ENCODE peak calls at places on chromosomes 7 and 10, in six cellular contexts. R, K, C, M, A and Q are unnamed samples.

GRCh38 chr7:82957521-82957920 is 205.2 kb downstream of the PCLO start:
- DNase-seq in R (no peak), K (no peak), C (no peak), M (no peak), A (no peak), Q (no peak)

GRCh38 chr7:108002726-108003590 is at the start of gene LAMB1:
- DNase-seq in R (peak; percentile 91), K (no peak), C (peak; percentile 83), M (no peak), A (peak; percentile 80), Q (no peak)

GRCh38 chr10:14625210-14625621 is 149.5 kb downstream of the FAM107B start:
- DNase-seq in R (no peak), K (no peak), C (no peak), M (no peak), A (no peak), Q (no peak)

GRCh38 chr7:44284881-44285541 is 40.4 kb downstream of the CAMK2B start:
- DNase-seq in R (no peak), K (no peak), C (no peak), M (no peak), A (peak; percentile 6), Q (no peak)

GRCh38 chr10:114900658-114901057 is 37.3 kb upstream of the TRUB1 start:
- DNase-seq in R (no peak), K (no peak), C (no peak), M (no peak), A (no peak), Q (no peak)

GRCh38 chr10:24149640-24150039 is 59.3 kb upstream of the KIAA1217 start:
- DNase-seq in R (no peak), K (no peak), C (no peak), M (no peak), A (no peak), Q (no peak)

GRCh38 chr7:107725138-107725740 is 18.7 kb upstream of the CBLL1 start:
- DNase-seq in R (peak; percentile 77), K (no peak), C (peak; percentile 36), M (peak; percentile 37), A (peak; percentile 69), Q (no peak)

GRCh38 chr10:72292223-72292691 is 18.5 kb downstream of the DDIT4 start:
- DNase-seq in R (no peak), K (no peak), C (no peak), M (no peak), A (no peak), Q (no peak)

GRCh38 chr7:15433154-15433553 is 128.7 kb downstream of the AGMO start:
- DNase-seq in R (no peak), K (no peak), C (no peak), M (no peak), A (no peak), Q (no peak)

GRCh38 chr7:25456467-25457171 is 228.3 kb upstream of the NPVF start:
- DNase-seq in R (no peak), K (no peak), C (no peak), M (no peak), A (peak; percentile 42), Q (no peak)

GRCh38 chr10:93069245-93069561 is 4.5 kb upstream of the CYP26A1 start:
- DNase-seq in R (no peak), K (no peak), C (no peak), M (no peak), A (no peak), Q (no peak)
- H3K4me3 ChIP-seq in R (no peak overlapping the region), K (no peak overlapping the region), C (no peak overlapping the region), M (no peak overlapping the region), A (no peak overlapping the region), Q (no peak overlapping the region)

GRCh38 chr7:91266067-91266930 is 2.1 kb downstream of the FZD1 start:
- DNase-seq in R (peak; percentile 38), K (no peak), C (no peak), M (no peak), A (peak; percentile 54), Q (no peak)

GRCh38 chr7:91264924-91265681 is 870 bp downstream of the FZD1 start:
- DNase-seq in R (peak; percentile 79), K (no peak), C (no peak), M (no peak), A (peak; percentile 60), Q (peak; percentile 40)

GRCh38 chr7:91265693-91266066 is 1.4 kb downstream of the FZD1 start:
- DNase-seq in R (peak; percentile 18), K (no peak), C (no peak), M (no peak), A (peak; percentile 31), Q (no peak)

GRCh38 chr7:91264083-91264923 is at the start of gene FZD1:
- DNase-seq in R (peak; percentile 99), K (no peak), C (peak; percentile 97), M (no peak), A (peak; percentile 96), Q (peak; percentile 97)

DNA sequence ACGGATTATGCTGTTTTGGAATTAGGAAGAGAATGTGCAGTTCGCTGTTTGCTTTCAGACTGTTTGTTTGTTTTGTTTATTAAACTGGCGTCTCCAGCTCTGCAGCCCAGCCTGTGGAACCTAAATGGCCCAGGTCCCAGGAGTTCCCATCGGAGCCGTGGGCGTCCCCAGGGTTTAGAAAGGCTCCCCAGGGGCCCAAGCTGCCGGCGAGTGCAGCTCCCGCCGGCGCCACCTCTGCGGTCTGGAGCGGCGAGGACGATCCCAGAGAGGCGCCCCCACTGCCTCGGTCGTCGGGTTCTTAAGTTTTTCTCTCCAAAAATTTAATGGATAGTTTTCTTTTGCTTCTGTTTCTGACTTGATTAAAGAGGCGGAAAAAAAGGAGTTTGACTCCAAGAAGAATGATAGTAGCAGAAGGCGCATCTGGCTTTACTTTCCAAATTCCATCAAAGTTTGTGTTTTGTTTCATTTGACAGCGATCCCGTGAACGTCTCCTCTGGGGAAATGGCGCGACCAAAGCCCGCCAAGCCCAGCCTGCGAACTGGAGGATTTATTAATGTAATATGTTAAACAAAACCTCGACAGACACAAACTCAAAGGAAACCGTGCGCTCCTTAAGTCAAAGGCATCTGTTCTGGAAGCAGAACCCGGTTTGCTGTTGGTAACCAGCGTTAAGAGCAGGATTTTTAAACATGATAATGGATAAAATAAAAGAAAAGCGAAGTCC is 712 bp upstream of the FZD1 start:
- DNase-seq in R (peak; percentile 26), K (no peak), C (no peak), M (no peak), A (peak; percentile 41), Q (no peak)
- H3K4me3 ChIP-seq in R (peak overlapping the region; percentile 72), K (peak overlapping the region; percentile 49), C (peak overlapping the region; percentile 81), M (peak overlapping the region; percentile 41), A (peak overlapping the region; percentile 95), Q (peak overlapping the region; percentile 66)

DNA sequence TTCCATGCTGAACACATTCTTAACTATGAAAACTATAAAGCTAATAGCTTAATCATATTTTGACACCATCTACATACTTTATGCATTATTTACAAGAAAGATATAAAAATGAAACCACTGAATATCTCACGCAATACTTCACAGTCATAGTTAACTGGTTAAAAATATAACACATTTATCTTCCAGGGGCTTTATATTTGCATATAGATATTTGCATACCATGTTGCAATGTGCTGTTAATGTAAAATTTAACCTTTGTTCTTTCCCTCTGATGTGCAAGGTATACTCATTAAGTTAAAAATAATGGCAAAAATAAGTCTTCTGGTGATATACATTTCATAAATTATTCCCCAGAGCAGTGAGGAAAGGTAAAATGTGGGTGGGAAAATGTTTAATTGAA is 76.9 kb upstream of the MGMT start:
- DNase-seq in R (no peak), K (no peak), C (no peak), M (no peak), A (no peak), Q (no peak)
- H3K4me3 ChIP-seq in R (no peak overlapping the region), K (no peak overlapping the region), C (no peak overlapping the region), M (no peak overlapping the region), A (no peak overlapping the region), Q (no peak overlapping the region)

DNA sequence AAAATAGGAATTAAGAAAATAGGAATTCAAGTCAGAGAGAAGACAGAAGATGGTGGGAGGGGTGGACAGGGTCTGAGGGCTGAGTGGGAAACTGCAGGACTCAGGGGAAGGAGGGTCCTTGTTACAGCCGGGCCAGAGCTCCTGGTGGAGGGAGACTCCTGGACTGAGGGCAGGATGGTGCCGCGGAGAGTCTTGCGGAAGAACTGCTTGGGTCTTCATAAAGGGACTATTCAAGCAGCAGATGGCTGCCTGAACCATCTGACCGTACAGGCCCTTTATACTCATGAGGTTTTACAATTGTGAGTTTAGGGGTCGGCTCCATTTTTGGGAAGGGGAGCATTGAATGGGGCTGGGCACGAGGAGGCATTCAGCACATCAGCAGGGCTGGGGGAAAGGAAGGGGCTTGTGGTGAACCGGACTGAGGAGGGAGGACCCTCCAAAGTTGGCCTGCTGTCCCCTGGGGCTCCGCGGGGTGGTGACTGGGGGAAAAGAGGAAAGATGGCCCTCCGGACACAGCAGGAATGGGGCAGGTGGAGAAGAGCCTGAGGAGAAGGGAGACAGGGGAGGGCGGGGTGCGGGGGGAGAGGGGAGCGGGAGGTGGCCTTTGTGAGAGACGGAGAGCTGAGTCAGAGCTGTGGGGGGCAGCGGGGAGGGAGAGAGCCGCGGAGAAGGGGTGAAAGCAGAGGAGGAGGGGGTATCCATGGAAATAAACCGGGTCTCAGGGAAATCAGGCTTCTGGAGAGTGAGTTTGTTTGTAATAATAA is 1.5 kb downstream of the FAM131B start:
- DNase-seq in R (no peak), K (no peak), C (no peak), M (no peak), A (no peak), Q (no peak)
- H3K4me3 ChIP-seq in R (no peak overlapping the region), K (peak overlapping the region; percentile 73), C (no peak overlapping the region), M (no peak overlapping the region), A (no peak overlapping the region), Q (no peak overlapping the region)